ENCODE peak calls at places on chromosomes 13 and 19, in six cellular contexts. H, I, D, B, P and A are unnamed samples.

GRCh38 chr19:37943480-37943879 is 36.5 kb downstream of the SIPA1L3 start:
- DNase-seq in H (no peak), I (no peak), D (no peak), B (no peak), P (no peak), A (no peak)

GRCh38 chr19:19615086-19615485 is 3.4 kb downstream of the PBX4 start:
- DNase-seq in H (no peak), I (no peak), D (peak; percentile 29), B (no peak), P (no peak), A (peak; percentile 46)

GRCh38 chr13:76937416-76937815 is 10.9 kb upstream of the ACOD1 start:
- DNase-seq in H (no peak), I (no peak), D (peak; percentile 92), B (peak; percentile 28), P (no peak), A (peak; percentile 97)

GRCh38 chr19:39865953-39866352 is 19.8 kb upstream of the FBL start:
- DNase-seq in H (no peak), I (no peak), D (no peak), B (no peak), P (no peak), A (no peak)

GRCh38 chr13:35909837-35910236 is 221.3 kb downstream of the DCLK1 start:
- DNase-seq in H (no peak), I (no peak), D (no peak), B (no peak), P (no peak), A (no peak)

GRCh38 chr19:13634658-13635057 is 128.4 kb upstream of the CACNA1A start:
- DNase-seq in H (no peak), I (no peak), D (no peak), B (no peak), P (no peak), A (no peak)

GRCh38 chr13:51921790-51922740 is 60.3 kb downstream of the CCDC70 start:
- DNase-seq in H (no peak), I (no peak), D (no peak), B (no peak), P (no peak), A (peak; percentile 12)

GRCh38 chr19:44548736-44549135 is 19.3 kb upstream of the CEACAM20 start:
- DNase-seq in H (no peak), I (no peak), D (peak; percentile 73), B (no peak), P (no peak), A (peak; percentile 51)

GRCh38 chr19:609001-609340 is 19.3 kb downstream of the HCN2 start:
- DNase-seq in H (peak; percentile 76), I (no peak), D (no peak), B (peak; percentile 68), P (no peak), A (no peak)

GRCh38 chr13:27270594-27271520 is at the start of gene RASL11A:
- DNase-seq in H (peak; percentile 93), I (peak; percentile 74), D (peak; percentile 75), B (peak; percentile 88), P (peak; percentile 72), A (peak; percentile 87)

GRCh38 chr19:7083076-7083956 is 13.8 kb downstream of the ZNF557 start:
- DNase-seq in H (no peak), I (no peak), D (peak; percentile 4), B (no peak), P (no peak), A (peak; percentile 38)

GRCh38 chr13:50676602-50677001 is 166.9 kb downstream of the DLEU7 start:
- DNase-seq in H (no peak), I (no peak), D (peak; percentile 69), B (no peak), P (no peak), A (peak; percentile 44)

GRCh38 chr13:44573790-44574465 is 2.2 kb downstream of the TSC22D1 start:
- DNase-seq in H (no peak), I (no peak), D (peak; percentile 62), B (no peak), P (no peak), A (peak; percentile 67)

GRCh38 chr19:3006075-3006767 is 22.9 kb downstream of the TLE2 start:
- DNase-seq in H (no peak), I (no peak), D (no peak), B (no peak), P (no peak), A (no peak)

GRCh38 chr13:99956473-99957349 is 14.9 kb downstream of the ZIC5 start:
- DNase-seq in H (no peak), I (no peak), D (no peak), B (no peak), P (no peak), A (no peak)

GRCh38 chr13:53028063-53028462 is 550 bp upstream of the OLFM4 start:
- DNase-seq in H (no peak), I (no peak), D (no peak), B (no peak), P (no peak), A (no peak)